ENCODE peak calls at places on chromosomes 2 and 18, in nine cellular contexts. F is NCI-H1105 treated with DMSO at 0.1 percent for 48 hours; O is GM13977; U is activated naive CD4-positive, alpha-beta T cell; D is GM20000; R is ACHN; P is GM23248; L is IMR-90; Q is bronchial epithelial cell. J is an unnamed sample.
A peak's percentile ranks its signal among the peaks of the same experiment; 100 is the strongest.

GRCh38 chr2:61911510-61911909 is 6.0 kb downstream of the COMMD1 start:
- DNase-seq in F (no peak), O (no peak), U (no peak), D (no peak), R (peak; percentile 33), P (peak; percentile 23), L (peak; percentile 4), Q (peak; percentile 61), J (peak; percentile 8)

GRCh38 chr2:54454922-54455583 is 1.1 kb upstream of the SPTBN1 start:
- DNase-seq in F (no peak), O (no peak), U (no peak), D (peak; percentile 24), R (peak; percentile 59), P (no peak), L (no peak), Q (no peak), J (peak; percentile 27)

GRCh38 chr2:58089081-58089480 is 42.5 kb downstream of the VRK2 start:
- DNase-seq in F (no peak), O (no peak), U (no peak), D (no peak), R (no peak), P (peak; percentile 24), L (peak; percentile 37), Q (no peak), J (no peak)

GRCh38 chr18:7467708-7468466 is 99.2 kb upstream of the PTPRM start:
- DNase-seq in F (no peak), O (no peak), U (no peak), D (no peak), R (no peak), P (peak; percentile 8), L (peak; percentile 27), Q (peak; percentile 6), J (peak; percentile 14)

GRCh38 chr2:224518806-224519580 is 66.2 kb downstream of the CUL3 start:
- DNase-seq in F (no peak), O (no peak), U (no peak), D (no peak), R (peak; percentile 24), P (peak; percentile 87), L (peak; percentile 84), Q (peak; percentile 78), J (peak; percentile 22)

GRCh38 chr2:120441744-120442471 is 96.0 kb downstream of the INHBB start:
- DNase-seq in F (peak; percentile 77), O (no peak), U (no peak), D (no peak), R (no peak), P (peak; percentile 68), L (peak; percentile 13), Q (peak; percentile 36), J (no peak)

GRCh38 chr18:68667121-68667520 is 47.8 kb downstream of the TMX3 start:
- DNase-seq in F (no peak), O (no peak), U (no peak), D (no peak), R (no peak), P (peak; percentile 29), L (peak; percentile 27), Q (no peak), J (no peak)

GRCh38 chr2:135744761-135745314 is 3.2 kb downstream of the UBXN4 start:
- DNase-seq in F (no peak), O (peak; percentile 36), U (no peak), D (peak; percentile 31), R (peak; percentile 35), P (peak; percentile 51), L (peak; percentile 17), Q (peak; percentile 80), J (peak; percentile 49)

GRCh38 chr18:48740846-48741485 is 202.1 kb downstream of the CTIF start:
- DNase-seq in F (no peak), O (no peak), U (no peak), D (no peak), R (no peak), P (no peak), L (no peak), Q (no peak), J (no peak)

GRCh38 chr2:224062481-224063307 is 23.6 kb upstream of the SERPINE2 start:
- DNase-seq in F (no peak), O (no peak), U (no peak), D (no peak), R (peak; percentile 7), P (no peak), L (no peak), Q (no peak), J (peak; percentile 95)

GRCh38 chr2:85525029-85525428 is 13.9 kb upstream of the MAT2A start:
- DNase-seq in F (no peak), O (no peak), U (no peak), D (no peak), R (no peak), P (no peak), L (no peak), Q (no peak), J (no peak)

GRCh38 chr18:33761363-33761762 is 183.3 kb downstream of the ASXL3 start:
- DNase-seq in F (peak; percentile 82), O (no peak), U (no peak), D (peak; percentile 23), R (peak; percentile 26), P (peak; percentile 60), L (peak; percentile 28), Q (peak; percentile 45), J (peak; percentile 33)

GRCh38 chr2:445896-446295 is 158.0 kb upstream of the ALKAL2 start:
- DNase-seq in F (no peak), O (no peak), U (no peak), D (no peak), R (no peak), P (no peak), L (no peak), Q (no peak), J (no peak)

GRCh38 chr2:105407946-105408743 is 9.3 kb upstream of the FHL2 start:
- DNase-seq in F (no peak), O (no peak), U (no peak), D (no peak), R (no peak), P (no peak), L (no peak), Q (peak; percentile 35), J (no peak)

J was measured in renal cortical epithelial cell.